ENCODE peak calls at places on chromosomes 6 and 20, in nine cellular contexts. M is epithelial cell of esophagus, A is cardiac fibroblast, X is fibroblast of pulmonary artery, L is upper lobe of right lung, W is fibroblast of lung, Q is neural progenitor cell, K is heart right ventricle, T is right lobe of liver. Z is an unnamed sample.
A peak's percentile ranks its signal among the peaks of the same experiment; 100 is the strongest.

GRCh38 chr6:104796031-104796785 is 63.5 kb downstream of the HACE1 start:
- DNase-seq in M (no peak), A (no peak), X (no peak), L (no peak), W (no peak), Q (no peak), K (no peak), T (no peak), Z (no peak)

GRCh38 chr20:58719971-58720371 is 27.4 kb downstream of the NPEPL1 start:
- DNase-seq in M (no peak), A (no peak), X (no peak), L (no peak), W (no peak), Q (no peak), K (no peak), T (no peak), Z (no peak)

GRCh38 chr6:16031278-16031981 is 97.5 kb upstream of the MYLIP start:
- DNase-seq in M (no peak), A (no peak), X (no peak), L (no peak), W (no peak), Q (no peak), K (no peak), T (no peak), Z (no peak)

GRCh38 chr20:44780226-44780625 is 30.1 kb downstream of the RIMS4 start:
- DNase-seq in M (peak; percentile 73), A (peak; percentile 70), X (peak; percentile 76), L (no peak), W (peak; percentile 51), Q (peak; percentile 90), K (peak; percentile 28), T (no peak), Z (peak; percentile 71)

GRCh38 chr6:45156075-45156474 is 172.1 kb upstream of the RUNX2 start:
- DNase-seq in M (no peak), A (peak; percentile 8), X (no peak), L (no peak), W (peak; percentile 13), Q (no peak), K (no peak), T (no peak), Z (no peak)

GRCh38 chr6:41675176-41675767 is 37.0 kb downstream of the MDFI start:
- DNase-seq in M (no peak), A (no peak), X (no peak), L (no peak), W (no peak), Q (no peak), K (no peak), T (no peak), Z (no peak)

GRCh38 chr20:44211177-44212039 is 837 bp upstream of the OSER1 start:
- DNase-seq in M (no peak), A (peak; percentile 59), X (peak; percentile 63), L (no peak), W (no peak), Q (peak; percentile 26), K (no peak), T (no peak), Z (peak; percentile 47)

GRCh38 chr6:16591681-16592549 is 169.3 kb downstream of the ATXN1 start:
- DNase-seq in M (no peak), A (no peak), X (no peak), L (no peak), W (no peak), Q (no peak), K (no peak), T (no peak), Z (no peak)

GRCh38 chr20:20711413-20711812 is 1.0 kb downstream of the RALGAPA2 start:
- DNase-seq in M (peak; percentile 17), A (no peak), X (no peak), L (no peak), W (no peak), Q (no peak), K (no peak), T (no peak), Z (no peak)

GRCh38 chr6:95805699-95806098 is 210.1 kb upstream of the FUT9 start:
- DNase-seq in M (no peak), A (no peak), X (no peak), L (no peak), W (no peak), Q (no peak), K (no peak), T (no peak), Z (no peak)

GRCh38 chr6:95803889-95804288 is 211.9 kb upstream of the FUT9 start:
- DNase-seq in M (no peak), A (no peak), X (no peak), L (no peak), W (no peak), Q (no peak), K (no peak), T (no peak), Z (no peak)

GRCh38 chr6:95804847-95805541 is 210.8 kb upstream of the FUT9 start:
- DNase-seq in M (no peak), A (no peak), X (no peak), L (no peak), W (no peak), Q (no peak), K (no peak), T (no peak), Z (no peak)

GRCh38 chr6:95797054-95797453 is 218.7 kb upstream of the FUT9 start:
- DNase-seq in M (no peak), A (no peak), X (no peak), L (no peak), W (no peak), Q (no peak), K (no peak), T (no peak), Z (no peak)

DNA sequence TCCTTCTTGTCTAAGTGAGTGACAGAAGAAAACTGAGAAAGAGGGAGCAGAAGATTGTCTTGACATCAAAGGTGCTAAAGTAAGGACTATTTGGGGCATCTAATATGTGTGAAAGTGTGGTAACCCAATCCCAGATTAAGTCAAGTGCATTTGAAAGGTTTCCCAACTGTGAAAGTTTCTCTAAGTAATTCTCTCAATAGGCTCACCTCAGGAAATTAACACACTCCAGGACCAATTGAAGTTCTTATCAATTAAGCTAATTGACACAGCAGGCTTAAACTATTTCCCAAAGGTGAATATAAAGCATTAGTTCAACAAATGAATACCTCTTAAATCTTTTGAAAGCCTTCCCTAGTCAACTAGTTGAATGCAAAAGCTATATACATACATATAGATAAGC is 212.8 kb upstream of the FUT9 start:
- DNase-seq in M (no peak), A (no peak), X (no peak), L (no peak), W (no peak), Q (peak; percentile 59), K (no peak), T (no peak), Z (no peak)
- H3K4me3 ChIP-seq in M (no peak overlapping the region), A (no peak overlapping the region), X (no peak overlapping the region), L (no peak overlapping the region), W (no peak overlapping the region), Q (peak overlapping the region; percentile 10), K (no peak overlapping the region), T (no peak overlapping the region), Z (no peak overlapping the region)

GRCh38 chr6:7087066-7087465 is 20.7 kb upstream of the RREB1 start:
- DNase-seq in M (no peak), A (peak; percentile 42), X (peak; percentile 25), L (no peak), W (peak; percentile 25), Q (peak; percentile 85), K (no peak), T (no peak), Z (peak; percentile 33)

GRCh38 chr6:7087491-7087979 is 20.2 kb upstream of the RREB1 start:
- DNase-seq in M (no peak), A (no peak), X (no peak), L (no peak), W (no peak), Q (no peak), K (no peak), T (no peak), Z (no peak)

GRCh38 chr6:7085911-7086310 is 21.9 kb upstream of the RREB1 start:
- DNase-seq in M (peak; percentile 34), A (peak; percentile 7), X (peak; percentile 15), L (no peak), W (peak; percentile 3), Q (no peak), K (peak; percentile 45), T (peak; percentile 60), Z (no peak)

GRCh38 chr6:7088076-7088742 is 19.6 kb upstream of the RREB1 start:
- DNase-seq in M (no peak), A (no peak), X (no peak), L (no peak), W (no peak), Q (no peak), K (no peak), T (no peak), Z (no peak)

DNA sequence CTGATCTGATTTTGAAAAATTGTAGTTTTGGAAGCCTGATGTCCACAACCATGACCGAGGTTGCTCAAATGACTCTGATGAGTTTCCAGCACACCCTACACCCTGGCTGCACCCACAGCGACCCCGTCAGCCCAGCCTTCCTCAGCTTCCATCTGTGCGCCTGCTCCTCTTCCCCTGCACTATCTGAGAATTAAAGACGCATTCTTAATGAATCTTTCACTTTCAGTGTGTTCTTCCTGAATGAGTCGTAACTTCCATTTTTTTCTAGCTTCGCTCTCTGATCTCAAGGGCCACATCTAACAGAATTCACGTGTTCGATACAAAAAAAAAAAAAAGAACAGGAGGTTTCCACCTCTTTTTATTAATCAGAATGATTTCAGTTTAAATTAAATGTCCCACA is 21.3 kb upstream of the RREB1 start:
- DNase-seq in M (peak; percentile 7), A (peak; percentile 30), X (peak; percentile 26), L (peak; percentile 75), W (peak; percentile 29), Q (no peak), K (peak; percentile 22), T (no peak), Z (peak; percentile 31)
- TF ChIP-seq CTCF in M (no peak), A (no peak), X (peak; percentile 11), L (no peak), W (no peak), Q (no peak), K (peak; percentile 42), T (no peak), Z (no peak)

DNA sequence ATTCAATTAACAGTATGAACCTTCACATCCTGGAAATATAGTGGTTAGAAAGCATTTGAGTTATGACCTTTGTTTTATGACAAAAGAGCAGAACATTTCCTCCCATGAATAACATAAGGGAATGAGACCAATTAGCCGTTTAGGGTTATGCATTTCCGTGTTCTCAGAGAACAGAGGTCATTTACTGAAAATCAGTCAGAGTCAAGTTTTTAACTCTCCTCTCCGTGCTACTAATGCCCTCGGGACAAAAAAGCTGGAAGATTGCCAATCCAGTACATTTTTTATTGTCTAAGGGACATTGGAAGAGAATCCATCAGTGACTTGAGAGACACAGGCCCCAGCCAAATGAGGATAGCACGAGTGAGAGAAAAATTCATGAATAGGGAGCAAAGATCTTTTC is 632.7 kb downstream of the RFPL4B start:
- DNase-seq in M (peak; percentile 6), A (peak; percentile 79), X (peak; percentile 62), L (no peak), W (peak; percentile 64), Q (no peak), K (peak; percentile 82), T (no peak), Z (peak; percentile 63)
- H3K4me3 ChIP-seq in M (no peak overlapping the region), A (no peak overlapping the region), X (no peak overlapping the region), L (no peak overlapping the region), W (no peak overlapping the region), Q (no peak overlapping the region), K (no peak overlapping the region), T (no peak overlapping the region), Z (no peak overlapping the region)

DNA sequence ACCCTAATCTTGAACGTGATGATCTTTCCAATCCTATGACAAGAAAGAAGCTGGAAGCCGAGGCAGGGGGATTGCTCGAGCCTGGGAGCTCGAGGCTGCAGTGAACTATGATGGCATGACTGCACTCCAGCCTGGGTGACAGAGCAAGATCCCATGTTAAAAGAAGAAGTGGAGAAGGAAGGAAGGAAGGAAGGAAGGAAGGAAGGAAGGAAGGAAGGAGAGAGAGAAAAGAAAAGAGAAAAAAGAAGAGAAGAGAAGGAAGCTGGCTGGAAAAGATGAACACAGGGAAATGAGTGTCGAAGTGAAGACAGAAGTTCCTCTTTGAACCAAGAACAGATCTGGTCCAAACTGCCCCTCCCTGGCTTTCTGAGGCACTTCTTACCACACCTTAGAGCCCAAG is 136.0 kb upstream of the PRND start:
- DNase-seq in M (no peak), A (no peak), X (no peak), L (no peak), W (no peak), Q (no peak), K (no peak), T (no peak), Z (no peak)
- TF ChIP-seq CTCF in M (no peak), A (no peak), X (no peak), L (no peak), W (no peak), Q (no peak), K (no peak), T (no peak), Z (no peak)

Z was measured in choroid plexus epithelial cell.